ENCODE peak calls at places on chromosome 3, in ten cellular contexts. A is spleen, S is kidney, D is uterus, T is tibial artery, N is IMR-90, H is trophoblast cell, K is GM23338, J is adrenal gland, Q is neural progenitor cell. E is an unnamed sample.

GRCh38 chr3:151724846-151725562 is 8.7 kb upstream of the AADACL2 start:
- DNase-seq in A (no peak), S (no peak), D (no peak), T (no peak), N (peak; percentile 42), H (no peak), K (peak; percentile 37), J (no peak), Q (no peak), E (no peak)

GRCh38 chr3:63967675-63968611 is 55.4 kb downstream of the PSMD6 start:
- DNase-seq in A (peak; percentile 80), S (no peak), D (peak; percentile 36), T (peak; percentile 32), N (peak; percentile 70), H (no peak), K (no peak), J (peak; percentile 32), Q (peak; percentile 52), E (peak; percentile 45)

GRCh38 chr3:31197941-31198340 is 303.5 kb upstream of the GADL1 start:
- DNase-seq in A (no peak), S (no peak), D (no peak), T (no peak), N (no peak), H (no peak), K (no peak), J (no peak), Q (no peak), E (no peak)

GRCh38 chr3:89098964-89099585 is 8.3 kb upstream of the EPHA3 start:
- DNase-seq in A (no peak), S (peak; percentile 30), D (no peak), T (peak; percentile 32), N (peak; percentile 56), H (peak; percentile 73), K (peak; percentile 79), J (peak; percentile 40), Q (peak; percentile 75), E (no peak)

GRCh38 chr3:64295594-64295993 is 70.3 kb upstream of the PRICKLE2 start:
- DNase-seq in A (no peak), S (no peak), D (peak; percentile 76), T (peak; percentile 66), N (peak; percentile 94), H (peak; percentile 25), K (no peak), J (peak; percentile 66), Q (no peak), E (no peak)

GRCh38 chr3:107855710-107856109 is 235.1 kb downstream of the CD47 start:
- DNase-seq in A (no peak), S (no peak), D (no peak), T (no peak), N (peak; percentile 13), H (peak; percentile 65), K (peak; percentile 34), J (no peak), Q (peak; percentile 25), E (no peak)

GRCh38 chr3:13483286-13483685 is 3.2 kb downstream of the HDAC11 start:
- DNase-seq in A (peak; percentile 70), S (peak; percentile 58), D (no peak), T (no peak), N (no peak), H (no peak), K (no peak), J (no peak), Q (no peak), E (peak; percentile 29)

GRCh38 chr3:6805236-6805635 is 55.7 kb upstream of the GRM7 start:
- DNase-seq in A (no peak), S (no peak), D (no peak), T (no peak), N (no peak), H (peak; percentile 78), K (no peak), J (no peak), Q (no peak), E (no peak)

DNA sequence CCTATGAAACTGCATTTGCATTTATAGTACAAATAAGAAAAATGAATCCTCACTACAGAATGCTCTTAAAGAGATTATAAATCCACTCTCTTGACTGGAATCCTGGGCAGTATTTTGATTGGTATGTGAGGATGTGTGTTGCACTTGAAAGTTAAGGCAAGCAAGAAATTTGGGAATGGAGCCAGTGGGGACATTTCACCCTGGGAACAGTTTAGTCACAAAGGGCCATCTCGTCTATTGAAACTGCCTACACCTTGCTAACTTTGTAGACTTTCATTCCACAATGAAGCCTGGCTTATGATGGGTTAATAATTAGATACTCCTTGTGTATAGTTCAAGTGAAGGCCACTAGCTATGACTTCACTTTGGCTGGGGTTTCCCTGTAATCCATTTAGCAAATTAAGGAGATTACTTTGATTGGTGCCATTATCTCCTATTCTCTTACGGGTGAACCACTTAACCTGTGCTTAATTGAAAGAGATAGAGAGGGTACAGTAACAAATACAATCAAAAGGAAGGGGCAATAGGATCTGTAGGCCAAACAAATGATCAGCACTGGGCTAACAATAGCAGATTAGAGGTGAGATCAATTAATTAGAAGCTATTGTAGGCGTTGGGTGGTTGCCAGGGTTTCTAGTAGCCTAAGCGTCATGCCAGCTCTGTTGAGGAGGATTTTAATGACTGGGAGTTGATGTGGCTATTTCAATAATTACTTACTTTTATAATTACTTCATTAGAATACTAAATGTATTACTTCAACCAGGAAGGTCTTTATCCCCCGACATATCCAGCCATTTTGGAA is 146.8 kb upstream of the RARB start:
- DNase-seq in A (no peak), S (no peak), D (no peak), T (no peak), N (no peak), H (no peak), K (no peak), J (no peak), Q (peak; percentile 37), E (no peak)
- H3K36me3 ChIP-seq in A (no peaks in the 10 kb centered on the region), S (no peaks in the 10 kb centered on the region), D (no peaks in the 10 kb centered on the region), T (no peaks in the 10 kb centered on the region), N (no peaks in the 10 kb centered on the region), H (no peaks in the 10 kb centered on the region), K (no peaks in the 10 kb centered on the region), J (no peaks in the 10 kb centered on the region), Q (no peaks in the 10 kb centered on the region), E (no peaks in the 10 kb centered on the region)

GRCh38 chr3:127026661-127027060 is 43.7 kb downstream of the PLXNA1 start:
- DNase-seq in A (no peak), S (no peak), D (no peak), T (no peak), N (no peak), H (no peak), K (no peak), J (no peak), Q (no peak), E (peak; percentile 48)

GRCh38 chr3:127026036-127026435 is 43.1 kb downstream of the PLXNA1 start:
- DNase-seq in A (no peak), S (no peak), D (no peak), T (no peak), N (no peak), H (no peak), K (no peak), J (no peak), Q (no peak), E (no peak)

GRCh38 chr3:127019449-127019848 is 36.5 kb downstream of the PLXNA1 start:
- DNase-seq in A (no peak), S (no peak), D (no peak), T (no peak), N (peak; percentile 45), H (peak; percentile 54), K (no peak), J (no peak), Q (no peak), E (no peak)

GRCh38 chr3:127020543-127020942 is 37.6 kb downstream of the PLXNA1 start:
- DNase-seq in A (no peak), S (no peak), D (no peak), T (no peak), N (no peak), H (no peak), K (no peak), J (no peak), Q (no peak), E (no peak)

GRCh38 chr3:127022849-127023248 is 39.9 kb downstream of the PLXNA1 start:
- DNase-seq in A (no peak), S (no peak), D (no peak), T (no peak), N (no peak), H (no peak), K (no peak), J (no peak), Q (no peak), E (no peak)
- H3K36me3 ChIP-seq in A (peaks cover 84% of the 10 kb centered on the region), S (peaks cover 19% of the 10 kb centered on the region), D (no peaks in the 10 kb centered on the region), T (peaks cover 66% of the 10 kb centered on the region), N (peaks cover 73% of the 10 kb centered on the region), H (peaks cover 91% of the 10 kb centered on the region), K (no peaks in the 10 kb centered on the region), J (no peaks in the 10 kb centered on the region), Q (no peaks in the 10 kb centered on the region), E (no peaks in the 10 kb centered on the region)

GRCh38 chr3:155934215-155934614 is 63.8 kb downstream of the GMPS start:
- DNase-seq in A (no peak), S (no peak), D (no peak), T (no peak), N (peak; percentile 8), H (no peak), K (no peak), J (no peak), Q (no peak), E (no peak)
- H3K36me3 ChIP-seq in A (peaks cover 77% of the 10 kb centered on the region), S (peaks cover 20% of the 10 kb centered on the region), D (no peaks in the 10 kb centered on the region), T (peaks cover 41% of the 10 kb centered on the region), N (peaks cover 14% of the 10 kb centered on the region), H (peaks cover 11% of the 10 kb centered on the region), K (peaks cover 23% of the 10 kb centered on the region), J (no peaks in the 10 kb centered on the region), Q (peaks cover 26% of the 10 kb centered on the region), E (no peaks in the 10 kb centered on the region)

GRCh38 chr3:15023719-15024118 is 41.4 kb downstream of the MRPS25 start:
- DNase-seq in A (no peak), S (no peak), D (no peak), T (no peak), N (no peak), H (no peak), K (no peak), J (no peak), Q (no peak), E (no peak)

DNA sequence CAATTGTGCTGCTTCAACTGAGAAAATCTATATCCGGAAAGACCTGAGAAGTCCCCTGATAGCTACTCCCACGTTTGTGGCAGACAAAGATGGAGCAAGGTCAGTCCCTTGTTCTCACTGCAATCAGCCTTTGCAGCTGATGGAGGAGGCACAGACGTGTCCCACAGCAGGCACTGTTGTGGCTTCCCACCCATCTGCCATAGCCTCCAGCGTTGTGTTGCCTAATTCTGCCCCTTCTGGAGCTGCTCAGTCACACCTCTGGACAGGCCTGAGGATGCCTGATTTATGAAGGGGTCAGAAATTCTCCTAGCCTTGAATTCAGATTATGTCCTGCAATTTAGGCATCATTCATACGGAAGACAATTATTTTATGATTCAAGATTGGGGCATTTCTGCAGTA is 41.9 kb downstream of the MRPS25 start:
- DNase-seq in A (no peak), S (no peak), D (no peak), T (no peak), N (no peak), H (no peak), K (no peak), J (no peak), Q (no peak), E (no peak)
- H3K36me3 ChIP-seq in A (peaks cover 100% of the 10 kb centered on the region), S (peaks cover 42% of the 10 kb centered on the region), D (no peaks in the 10 kb centered on the region), T (peaks cover 76% of the 10 kb centered on the region), N (peaks cover 47% of the 10 kb centered on the region), H (peaks cover 34% of the 10 kb centered on the region), K (peaks cover 65% of the 10 kb centered on the region), J (no peaks in the 10 kb centered on the region), Q (peaks cover 7% of the 10 kb centered on the region), E (no peaks in the 10 kb centered on the region)

GRCh38 chr3:50100956-50101845 is 12.5 kb downstream of the RBM5 start:
- DNase-seq in A (no peak), S (no peak), D (no peak), T (no peak), N (peak; percentile 66), H (peak; percentile 79), K (no peak), J (no peak), Q (peak; percentile 63), E (no peak)
- H3K36me3 ChIP-seq in A (peaks cover 100% of the 10 kb centered on the region), S (peaks cover 80% of the 10 kb centered on the region), D (no peaks in the 10 kb centered on the region), T (peaks cover 98% of the 10 kb centered on the region), N (peaks cover 72% of the 10 kb centered on the region), H (peaks cover 80% of the 10 kb centered on the region), K (peaks cover 77% of the 10 kb centered on the region), J (no peaks in the 10 kb centered on the region), Q (peaks cover 43% of the 10 kb centered on the region), E (peaks cover 100% of the 10 kb centered on the region)

E was measured in left lung.